ENCODE peak calls at places on chromosomes 6 and 20, in four cellular contexts. S is GM06990, X is T-helper 17 cell, B is fibroblast of the aortic adventitia. C is an unnamed sample.

GRCh38 chr20:57047281-57048026 is 219.0 kb downstream of the BMP7 start:
- DNase-seq in S (no peak), X (no peak), B (no peak), C (no peak)

GRCh38 chr20:46200582-46201570 is 82.8 kb downstream of the CD40 start:
- DNase-seq in B (no peak), X (no peak), S (no peak), C (no peak)

GRCh38 chr20:47493175-47493953 is 8.3 kb upstream of the NCOA3 start:
- DNase-seq in X (peak; percentile 17), S (no peak), B (peak; percentile 93), C (no peak)

GRCh38 chr6:10174056-10174455 is 240.8 kb downstream of the TFAP2A start:
- DNase-seq in S (no peak), B (no peak), X (no peak), C (no peak)

GRCh38 chr6:9007062-9007461 is 571.7 kb upstream of the SLC35B3 start:
- DNase-seq in B (no peak), S (no peak), X (no peak), C (no peak)

GRCh38 chr20:17795449-17796095 is 95.8 kb downstream of the BANF2 start:
- DNase-seq in B (no peak), X (no peak), S (no peak), C (no peak)

GRCh38 chr20:14337400-14338171 is at the start of gene FLRT3:
- DNase-seq in X (no peak), S (peak; percentile 52), B (peak; percentile 97), C (no peak)

GRCh38 chr6:29831776-29832175 is 4.2 kb downstream of the HLA-G start:
- DNase-seq in B (no peak), X (no peak), S (no peak), C (no peak)

GRCh38 chr6:3683331-3683730 is 68.2 kb downstream of the PXDC1 start:
- DNase-seq in B (no peak), S (no peak), X (no peak), C (no peak)

GRCh38 chr6:111592726-111593515 is 12.8 kb downstream of the TRAF3IP2 start:
- DNase-seq in B (no peak), X (no peak), S (no peak), C (no peak)

GRCh38 chr20:11216451-11217314 is 542.9 kb upstream of the JAG1 start:
- DNase-seq in S (no peak), B (peak; percentile 91), X (no peak), C (no peak)

GRCh38 chr20:64065062-64065972 is 2.3 kb downstream of the TCEA2 start:
- DNase-seq in S (no peak), B (no peak), X (no peak), C (no peak)

GRCh38 chr6:104987218-104987617 is 30.3 kb downstream of the LIN28B start:
- DNase-seq in B (no peak), X (no peak), S (no peak), C (no peak)

GRCh38 chr6:157272866-157273755 is 50.2 kb downstream of the TMEM242 start:
- DNase-seq in X (no peak), S (no peak), B (no peak), C (no peak)

GRCh38 chr6:48032156-48032555 is 78.8 kb downstream of the PTCHD4 start:
- DNase-seq in B (peak; percentile 80), S (no peak), X (no peak), C (no peak)

GRCh38 chr6:37547564-37548061 is 47.9 kb upstream of the CCDC167 start:
- DNase-seq in B (peak; percentile 63), S (no peak), X (no peak), C (no peak)

GRCh38 chr6:35729722-35730121 is 7.1 kb upstream of the ARMC12 start:
- DNase-seq in S (no peak), X (no peak), B (no peak), C (no peak)

GRCh38 chr20:12331236-12331635 is 413.5 kb downstream of the BTBD3 start:
- DNase-seq in X (no peak), B (no peak), S (no peak), C (no peak)

GRCh38 chr6:100103936-100104335 is 109.9 kb upstream of the MCHR2 start:
- DNase-seq in B (no peak), S (no peak), X (no peak), C (no peak)

GRCh38 chr6:133567656-133568055 is 321.3 kb upstream of the TCF21 start:
- DNase-seq in B (peak; percentile 62), S (no peak), X (no peak), C (no peak)

GRCh38 chr6:150992682-150993081 is 127.2 kb downstream of the MTHFD1L start:
- DNase-seq in B (no peak), S (no peak), X (no peak), C (no peak)

GRCh38 chr6:47321582-47321981 is 11.9 kb upstream of the TNFRSF21 start:
- DNase-seq in S (no peak), X (no peak), B (no peak), C (no peak)

GRCh38 chr6:53523511-53524454 is 21.1 kb downstream of the GCLC start:
- DNase-seq in B (no peak), X (no peak), S (no peak), C (no peak)

GRCh38 chr6:100057941-100058340 is 63.9 kb upstream of the MCHR2 start:
- DNase-seq in B (no peak), X (no peak), S (no peak), C (no peak)

GRCh38 chr6:22444335-22444734 is 125.0 kb upstream of the HDGFL1 start:
- DNase-seq in X (no peak), S (no peak), B (no peak), C (no peak)

GRCh38 chr6:143015300-143015706 is 45.4 kb upstream of the AIG1 start:
- DNase-seq in S (no peak), X (no peak), B (no peak), C (no peak)

GRCh38 chr20:44471481-44471882 is 4.2 kb upstream of the TTPAL start:
- DNase-seq in X (no peak), S (no peak), B (peak; percentile 66), C (no peak)

GRCh38 chr6:17224056-17224455 is 57.1 kb upstream of the RBM24 start:
- DNase-seq in X (no peak), B (no peak), S (no peak), C (no peak)

GRCh38 chr6:150201791-150202329 is 59.0 kb downstream of the PPP1R14C start:
- DNase-seq in B (no peak), X (no peak), S (no peak), C (no peak)

GRCh38 chr6:90429713-90430112 is 133.1 kb upstream of the BACH2 start:
- DNase-seq in S (no peak), B (no peak), X (no peak), C (no peak)

C was measured in activated CD4-positive, alpha-beta T cell treated with anti-CD3 and anti-CD28 coated beads for 1 hour.